ENCODE peak calls at places on chromosome 7, in four cellular contexts. One of them, this sample, is unnamed.

GRCh38 chr7:29970158-29970557 is 19.4 kb downstream of the SCRN1 start:
- DNase-seq in A549: no peak
- DNase-seq in K562: no peak
- DNase-seq in GM12878: no peak
- DNase-seq in this sample: no peak

GRCh38 chr7:94397721-94398120 is 3.0 kb downstream of the COL1A2 start:
- DNase-seq in GM12878: no peak
- DNase-seq in K562: no peak
- DNase-seq in A549: no peak
- DNase-seq in this sample: no peak

GRCh38 chr7:55100172-55100961 is 81.5 kb downstream of the EGFR start:
- DNase-seq in K562: no peak
- DNase-seq in A549: no peak
- DNase-seq in GM12878: no peak
- DNase-seq in this sample: no peak

GRCh38 chr7:27174077-27175004 is at the start of gene HOXA10:
- DNase-seq in GM12878: no peak
- DNase-seq in K562: no peak
- DNase-seq in A549: no peak
- DNase-seq in this sample: no peak

GRCh38 chr7:121329460-121330052 is 756 bp downstream of the WNT16 start:
- DNase-seq in K562: no peak
- DNase-seq in A549: no peak
- DNase-seq in GM12878: no peak
- DNase-seq in this sample: no peak

GRCh38 chr7:44067064-44067951 is 1.9 kb upstream of the PGAM2 start:
- DNase-seq in A549: no peak
- DNase-seq in GM12878: no peak
- DNase-seq in K562: no peak
- DNase-seq in this sample: no peak

GRCh38 chr7:43905954-43906326 is 456 bp downstream of the URGCP start:
- DNase-seq in GM12878: no peak
- DNase-seq in A549: peak
- DNase-seq in K562: no peak
- DNase-seq in this sample: peak

GRCh38 chr7:36967387-36967786 is 243.1 kb upstream of the AOAH start:
- DNase-seq in A549: peak
- DNase-seq in K562: peak
- DNase-seq in GM12878: no peak
- DNase-seq in this sample: peak

GRCh38 chr7:98754041-98754479 is 115.8 kb downstream of the TMEM130 start:
- DNase-seq in K562: no peak
- DNase-seq in GM12878: no peak
- DNase-seq in A549: no peak
- DNase-seq in this sample: no peak

GRCh38 chr7:6256709-6257535 is 15.5 kb downstream of the CYTH3 start:
- DNase-seq in A549: no peak
- DNase-seq in K562: no peak
- DNase-seq in GM12878: peak
- DNase-seq in this sample: peak

GRCh38 chr7:3463696-3464095 is 162.6 kb downstream of the SDK1 start:
- DNase-seq in K562: no peak
- DNase-seq in A549: no peak
- DNase-seq in GM12878: no peak
- DNase-seq in this sample: no peak

GRCh38 chr7:84204655-84205054 is 10.1 kb upstream of the SEMA3A start:
- DNase-seq in GM12878: no peak
- DNase-seq in K562: no peak
- DNase-seq in A549: no peak
- DNase-seq in this sample: no peak

GRCh38 chr7:78178319-78178718 is 379.7 kb downstream of the PHTF2 start:
- DNase-seq in GM12878: no peak
- DNase-seq in K562: no peak
- DNase-seq in A549: no peak
- DNase-seq in this sample: no peak

GRCh38 chr7:112744818-112745217 is 45.4 kb downstream of the TMEM168 start:
- DNase-seq in K562: no peak
- DNase-seq in A549: no peak
- DNase-seq in GM12878: no peak
- DNase-seq in this sample: no peak

GRCh38 chr7:157977306-157977705 is 610.3 kb downstream of the PTPRN2 start:
- DNase-seq in K562: no peak
- DNase-seq in A549: no peak
- DNase-seq in GM12878: no peak
- DNase-seq in this sample: no peak

GRCh38 chr7:112423987-112424386 is 26.3 kb upstream of the IFRD1 start:
- DNase-seq in K562: no peak
- DNase-seq in A549: no peak
- DNase-seq in GM12878: no peak
- DNase-seq in this sample: no peak

GRCh38 chr7:80387634-80388033 is 124.2 kb downstream of the GNAT3 start:
- DNase-seq in K562: no peak
- DNase-seq in A549: no peak
- DNase-seq in GM12878: no peak
- DNase-seq in this sample: no peak

GRCh38 chr7:101554584-101555268 is 74.4 kb downstream of the MYL10 start:
- DNase-seq in A549: no peak
- DNase-seq in K562: no peak
- DNase-seq in GM12878: no peak
- DNase-seq in this sample: no peak

GRCh38 chr7:31710171-31710570 is 23.2 kb downstream of the PPP1R17 start:
- DNase-seq in GM12878: no peak
- DNase-seq in K562: no peak
- DNase-seq in A549: no peak
- DNase-seq in this sample: no peak

GRCh38 chr7:17489987-17490386 is 191.5 kb downstream of the AHR start:
- DNase-seq in A549: no peak
- DNase-seq in GM12878: no peak
- DNase-seq in K562: no peak
- DNase-seq in this sample: no peak

GRCh38 chr7:19091871-19092270 is 25.6 kb downstream of the TWIST1 start:
- DNase-seq in GM12878: no peak
- DNase-seq in K562: no peak
- DNase-seq in A549: no peak
- DNase-seq in this sample: no peak

GRCh38 chr7:92731327-92732063 is 104.9 kb downstream of the CDK6 start:
- DNase-seq in A549: no peak
- DNase-seq in K562: no peak
- DNase-seq in GM12878: no peak
- DNase-seq in this sample: no peak

GRCh38 chr7:33774762-33775523 is 130.4 kb upstream of the BMPER start:
- DNase-seq in A549: no peak
- DNase-seq in GM12878: no peak
- DNase-seq in K562: no peak
- DNase-seq in this sample: no peak

GRCh38 chr7:29146082-29146706 is at the start of gene CPVL:
- DNase-seq in K562: no peak
- DNase-seq in GM12878: no peak
- DNase-seq in A549: no peak
- DNase-seq in this sample: peak

GRCh38 chr7:134730359-134730758 is 49.1 kb upstream of the CALD1 start:
- DNase-seq in K562: no peak
- DNase-seq in A549: no peak
- DNase-seq in GM12878: no peak
- DNase-seq in this sample: no peak

GRCh38 chr7:45129906-45130305 is 18.4 kb upstream of the TBRG4 start:
- DNase-seq in A549: no peak
- DNase-seq in GM12878: no peak
- DNase-seq in K562: no peak
- DNase-seq in this sample: no peak

GRCh38 chr7:52017802-52018679 is 701.4 kb upstream of the COBL start:
- DNase-seq in GM12878: no peak
- DNase-seq in A549: peak
- DNase-seq in K562: peak
- DNase-seq in this sample: peak

GRCh38 chr7:125122225-125122624 is 192.6 kb upstream of the POT1 start:
- DNase-seq in K562: no peak
- DNase-seq in GM12878: no peak
- DNase-seq in A549: no peak
- DNase-seq in this sample: no peak

GRCh38 chr7:24731313-24731712 is 26.0 kb downstream of the GSDME start:
- DNase-seq in A549: no peak
- DNase-seq in K562: no peak
- DNase-seq in GM12878: no peak
- DNase-seq in this sample: no peak

GRCh38 chr7:65746398-65746669 is 126.5 kb upstream of the VKORC1L1 start:
- DNase-seq in A549: peak
- DNase-seq in GM12878: no peak
- DNase-seq in K562: no peak
- DNase-seq in this sample: no peak

GRCh38 chr7:2225336-2225735 is 7.4 kb downstream of the MAD1L1 start:
- DNase-seq in A549: no peak
- DNase-seq in K562: no peak
- DNase-seq in GM12878: no peak
- DNase-seq in this sample: no peak

GRCh38 chr7:132125096-132125495 is 451.2 kb downstream of the PLXNA4 start:
- DNase-seq in GM12878: no peak
- DNase-seq in K562: no peak
- DNase-seq in A549: no peak
- DNase-seq in this sample: no peak

GRCh38 chr7:77269360-77270075 is 69.9 kb upstream of the FGL2 start:
- DNase-seq in A549: no peak
- DNase-seq in K562: no peak
- DNase-seq in GM12878: peak
- DNase-seq in this sample: no peak

GRCh38 chr7:134693256-134693655 is 46.6 kb downstream of the BPGM start:
- DNase-seq in K562: no peak
- DNase-seq in A549: no peak
- DNase-seq in GM12878: no peak
- DNase-seq in this sample: no peak

GRCh38 chr7:10939237-10939910 is 34.3 kb upstream of the PHF14 start:
- DNase-seq in K562: no peak
- DNase-seq in A549: peak
- DNase-seq in GM12878: no peak
- DNase-seq in this sample: no peak

GRCh38 chr7:4722960-4723359 is 40.9 kb downstream of the FOXK1 start:
- DNase-seq in GM12878: no peak
- DNase-seq in K562: no peak
- DNase-seq in A549: no peak
- DNase-seq in this sample: no peak

GRCh38 chr7:142669074-142669654 is 80.1 kb upstream of the PRSS1 start:
- DNase-seq in A549: peak
- DNase-seq in K562: peak
- DNase-seq in GM12878: no peak
- DNase-seq in this sample: no peak

GRCh38 chr7:68518060-68518459 is 1080.2 kb upstream of the AUTS2 start:
- DNase-seq in A549: no peak
- DNase-seq in GM12878: no peak
- DNase-seq in K562: no peak
- DNase-seq in this sample: no peak

GRCh38 chr7:156397249-156397648 is 243.3 kb upstream of the RNF32 start:
- DNase-seq in A549: no peak
- DNase-seq in K562: no peak
- DNase-seq in GM12878: no peak
- DNase-seq in this sample: no peak

DNA sequence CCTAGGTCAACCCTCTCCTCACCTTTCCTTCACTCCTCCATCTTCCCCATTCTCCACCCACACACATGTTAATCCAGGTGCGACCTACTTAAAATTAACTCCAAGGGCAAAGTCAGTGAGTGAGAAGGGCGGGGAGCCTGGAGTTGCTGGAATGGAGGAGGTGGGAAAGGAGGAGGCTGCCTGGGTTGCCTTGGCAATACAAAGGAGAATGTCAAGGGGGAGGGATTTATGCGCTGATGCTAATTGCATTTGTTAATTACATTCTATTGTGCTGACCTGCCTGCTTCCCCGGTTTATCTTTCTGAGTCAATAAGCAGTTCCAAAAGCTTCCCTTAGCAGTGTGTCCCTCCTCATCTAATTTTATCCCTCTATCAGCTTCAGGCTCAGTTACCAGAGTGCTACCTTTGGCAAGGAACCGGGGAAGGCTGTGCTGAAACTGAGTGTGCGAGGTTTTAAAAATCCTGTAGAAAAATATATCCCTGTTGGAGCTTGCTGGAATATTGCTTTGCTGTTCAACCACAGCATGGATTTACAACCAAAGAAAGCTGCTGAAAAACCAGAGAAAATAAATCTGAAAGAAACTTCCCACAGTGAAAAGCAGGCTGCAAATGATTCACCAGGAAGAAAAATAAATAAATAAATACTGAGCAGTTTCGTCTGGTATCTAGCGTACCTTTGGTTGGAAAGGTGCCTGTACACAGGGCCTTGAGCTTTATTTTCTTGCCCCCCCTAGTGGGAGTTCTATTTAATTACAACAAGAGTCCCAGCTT is 113.2 kb upstream of the DGKB start:
- DNase-seq in GM12878: peak
- DNase-seq in A549: peak
- DNase-seq in K562: peak
- DNase-seq in this sample: peak
- TF ChIP-seq POLR2AphosphoS2 in GM12878: no peak
- TF ChIP-seq POLR2AphosphoS2 in A549: no peak
- TF ChIP-seq POLR2AphosphoS2 in K562: no peak
- TF ChIP-seq POLR2AphosphoS2 in this sample: no peak

DNA sequence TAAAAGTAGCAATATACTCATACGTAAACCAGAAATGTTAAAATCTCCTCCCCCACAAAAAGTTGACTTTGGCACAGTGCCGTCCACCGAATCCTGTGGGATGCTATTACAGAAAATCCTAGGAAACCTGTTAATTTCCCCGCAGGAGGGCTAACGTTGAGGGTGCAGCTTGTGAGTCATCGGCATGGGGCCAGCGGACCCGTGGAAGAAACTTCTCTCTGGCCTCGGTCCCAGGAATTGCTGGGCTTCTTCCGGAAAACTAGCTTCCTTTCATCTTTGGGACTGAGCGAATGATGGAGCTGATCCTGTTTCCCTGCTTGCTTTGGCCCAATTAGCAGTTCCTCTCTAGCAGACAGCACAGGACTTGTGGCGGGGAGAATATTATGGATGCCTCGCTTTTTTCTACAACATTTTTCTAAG is 13.4 kb downstream of the CRYGN start:
- DNase-seq in A549: peak
- DNase-seq in K562: no peak
- DNase-seq in GM12878: no peak
- DNase-seq in this sample: no peak
- TF ChIP-seq POLR2AphosphoS2 in A549: no peak
- TF ChIP-seq POLR2AphosphoS2 in K562: no peak
- TF ChIP-seq POLR2AphosphoS2 in GM12878: no peak
- TF ChIP-seq POLR2AphosphoS2 in this sample: no peak

DNA sequence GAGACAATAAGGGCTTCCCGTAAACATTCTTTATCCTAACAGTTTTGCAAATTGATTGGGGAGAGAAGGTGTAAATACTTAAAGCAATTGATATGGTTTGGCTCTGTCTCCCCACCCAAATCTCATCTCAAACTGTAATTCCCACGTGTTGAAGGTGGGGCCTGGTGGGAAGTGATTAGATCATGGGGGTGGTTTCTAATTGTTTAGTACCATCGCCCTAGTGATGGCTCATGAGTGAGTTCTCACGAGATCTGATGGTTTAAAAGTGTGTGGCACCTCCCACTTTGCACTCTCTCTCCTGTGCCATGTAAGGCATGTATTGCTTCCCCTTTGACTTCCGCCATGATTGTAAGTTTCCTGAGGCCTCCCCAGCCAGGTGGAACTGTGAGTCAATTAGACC is 22.1 kb upstream of the CAPZA2 start:
- DNase-seq in K562: no peak
- DNase-seq in A549: no peak
- DNase-seq in GM12878: no peak
- DNase-seq in this sample: no peak
- TF ChIP-seq POLR2AphosphoS2 in K562: no peak
- TF ChIP-seq POLR2AphosphoS2 in A549: no peak
- TF ChIP-seq POLR2AphosphoS2 in GM12878: no peak
- TF ChIP-seq POLR2AphosphoS2 in this sample: no peak

GRCh38 chr7:129750091-129750870 is 138.8 kb downstream of the NRF1 start:
- DNase-seq in K562: no peak
- DNase-seq in GM12878: no peak
- DNase-seq in A549: no peak
- DNase-seq in this sample: no peak
- TF ChIP-seq POLR2AphosphoS2 in K562: no peak
- TF ChIP-seq POLR2AphosphoS2 in GM12878: no peak
- TF ChIP-seq POLR2AphosphoS2 in A549: no peak
- TF ChIP-seq POLR2AphosphoS2 in this sample: no peak